ENCODE peak calls at places on chromosomes 7 and 10, in six cellular contexts. One of them, this sample, is unnamed.

GRCh38 chr10:85491652-85492051 is 874.9 kb downstream of the GRID1 start:
- DNase-seq in CD8-positive, alpha-beta memory T cell: no peak
- DNase-seq in mesendoderm: no peak
- DNase-seq in HT1080: no peak
- DNase-seq in esophagus squamous epithelium: no peak
- DNase-seq in Jurkat, Clone E6-1: no peak
- DNase-seq in this sample: no peak

GRCh38 chr7:27176962-27177794 is 3.1 kb upstream of the HOXA10 start:
- DNase-seq in CD8-positive, alpha-beta memory T cell: no peak
- DNase-seq in mesendoderm: no peak
- DNase-seq in HT1080: no peak
- DNase-seq in esophagus squamous epithelium: no peak
- DNase-seq in Jurkat, Clone E6-1: no peak
- DNase-seq in this sample: no peak

GRCh38 chr7:104123786-104124185 is 84.0 kb downstream of the ORC5 start:
- DNase-seq in CD8-positive, alpha-beta memory T cell: no peak
- DNase-seq in mesendoderm: no peak
- DNase-seq in HT1080: peak
- DNase-seq in esophagus squamous epithelium: no peak
- DNase-seq in Jurkat, Clone E6-1: no peak
- DNase-seq in this sample: no peak

GRCh38 chr7:154640266-154640865 is 362.6 kb downstream of the PAXIP1 start:
- DNase-seq in CD8-positive, alpha-beta memory T cell: no peak
- DNase-seq in mesendoderm: peak
- DNase-seq in HT1080: no peak
- DNase-seq in esophagus squamous epithelium: no peak
- DNase-seq in Jurkat, Clone E6-1: peak
- DNase-seq in this sample: peak

GRCh38 chr7:34168013-34168412 is 262.7 kb downstream of the BMPER start:
- DNase-seq in CD8-positive, alpha-beta memory T cell: no peak
- DNase-seq in mesendoderm: no peak
- DNase-seq in HT1080: peak
- DNase-seq in esophagus squamous epithelium: no peak
- DNase-seq in Jurkat, Clone E6-1: no peak
- DNase-seq in this sample: no peak

GRCh38 chr10:80471009-80471408 is 16.9 kb downstream of the TSPAN14 start:
- DNase-seq in CD8-positive, alpha-beta memory T cell: no peak
- DNase-seq in mesendoderm: no peak
- DNase-seq in HT1080: no peak
- DNase-seq in esophagus squamous epithelium: no peak
- DNase-seq in Jurkat, Clone E6-1: no peak
- DNase-seq in this sample: no peak

GRCh38 chr10:132132391-132132841 is 54.3 kb upstream of the DPYSL4 start:
- DNase-seq in CD8-positive, alpha-beta memory T cell: no peak
- DNase-seq in mesendoderm: no peak
- DNase-seq in HT1080: no peak
- DNase-seq in esophagus squamous epithelium: no peak
- DNase-seq in Jurkat, Clone E6-1: no peak
- DNase-seq in this sample: no peak

GRCh38 chr10:70169661-70170364 is 501 bp downstream of the SAR1A start:
- DNase-seq in CD8-positive, alpha-beta memory T cell: no peak
- DNase-seq in mesendoderm: peak
- DNase-seq in HT1080: no peak
- DNase-seq in esophagus squamous epithelium: no peak
- DNase-seq in Jurkat, Clone E6-1: no peak
- DNase-seq in this sample: no peak

GRCh38 chr7:87152112-87152896 is at the start of gene DMTF1:
- DNase-seq in CD8-positive, alpha-beta memory T cell: peak
- DNase-seq in mesendoderm: peak
- DNase-seq in HT1080: peak
- DNase-seq in esophagus squamous epithelium: peak
- DNase-seq in Jurkat, Clone E6-1: peak
- DNase-seq in this sample: peak

GRCh38 chr7:35504365-35504764 is 190.6 kb downstream of the HERPUD2 start:
- DNase-seq in CD8-positive, alpha-beta memory T cell: no peak
- DNase-seq in mesendoderm: no peak
- DNase-seq in HT1080: peak
- DNase-seq in esophagus squamous epithelium: no peak
- DNase-seq in Jurkat, Clone E6-1: no peak
- DNase-seq in this sample: no peak

GRCh38 chr10:101453791-101454718 is 100.1 kb downstream of the BTRC start:
- DNase-seq in CD8-positive, alpha-beta memory T cell: no peak
- DNase-seq in mesendoderm: no peak
- DNase-seq in HT1080: no peak
- DNase-seq in esophagus squamous epithelium: no peak
- DNase-seq in Jurkat, Clone E6-1: peak
- DNase-seq in this sample: no peak

GRCh38 chr7:147279951-147280350 is 1163.3 kb downstream of the CNTNAP2 start:
- DNase-seq in CD8-positive, alpha-beta memory T cell: no peak
- DNase-seq in mesendoderm: no peak
- DNase-seq in HT1080: no peak
- DNase-seq in esophagus squamous epithelium: no peak
- DNase-seq in Jurkat, Clone E6-1: no peak
- DNase-seq in this sample: no peak

GRCh38 chr7:29987083-29987482 is 2.5 kb downstream of the SCRN1 start:
- DNase-seq in CD8-positive, alpha-beta memory T cell: no peak
- DNase-seq in mesendoderm: no peak
- DNase-seq in HT1080: peak
- DNase-seq in esophagus squamous epithelium: no peak
- DNase-seq in Jurkat, Clone E6-1: no peak
- DNase-seq in this sample: no peak

GRCh38 chr10:86601956-86602592 is 52.3 kb upstream of the OPN4 start:
- DNase-seq in CD8-positive, alpha-beta memory T cell: no peak
- DNase-seq in mesendoderm: no peak
- DNase-seq in HT1080: no peak
- DNase-seq in esophagus squamous epithelium: no peak
- DNase-seq in Jurkat, Clone E6-1: no peak
- DNase-seq in this sample: no peak

GRCh38 chr7:27442446-27442845 is 199.8 kb downstream of the EVX1 start:
- DNase-seq in CD8-positive, alpha-beta memory T cell: no peak
- DNase-seq in mesendoderm: no peak
- DNase-seq in HT1080: peak
- DNase-seq in esophagus squamous epithelium: no peak
- DNase-seq in Jurkat, Clone E6-1: no peak
- DNase-seq in this sample: no peak

GRCh38 chr7:30975257-30975899 is 11.6 kb downstream of the GHRHR start:
- DNase-seq in CD8-positive, alpha-beta memory T cell: no peak
- DNase-seq in mesendoderm: no peak
- DNase-seq in HT1080: no peak
- DNase-seq in esophagus squamous epithelium: no peak
- DNase-seq in Jurkat, Clone E6-1: no peak
- DNase-seq in this sample: peak

GRCh38 chr7:271266-272107 is 18.5 kb upstream of the FOXL3 start:
- DNase-seq in CD8-positive, alpha-beta memory T cell: no peak
- DNase-seq in mesendoderm: no peak
- DNase-seq in HT1080: no peak
- DNase-seq in esophagus squamous epithelium: no peak
- DNase-seq in Jurkat, Clone E6-1: no peak
- DNase-seq in this sample: no peak

GRCh38 chr7:80429186-80429585 is 82.7 kb downstream of the GNAT3 start:
- DNase-seq in CD8-positive, alpha-beta memory T cell: no peak
- DNase-seq in mesendoderm: no peak
- DNase-seq in HT1080: no peak
- DNase-seq in esophagus squamous epithelium: no peak
- DNase-seq in Jurkat, Clone E6-1: no peak
- DNase-seq in this sample: no peak

GRCh38 chr10:101367569-101368453 is 13.8 kb downstream of the BTRC start:
- DNase-seq in CD8-positive, alpha-beta memory T cell: no peak
- DNase-seq in mesendoderm: no peak
- DNase-seq in HT1080: peak
- DNase-seq in esophagus squamous epithelium: no peak
- DNase-seq in Jurkat, Clone E6-1: no peak
- DNase-seq in this sample: no peak

GRCh38 chr7:116561697-116562483 is 37.1 kb downstream of the CAV1 start:
- DNase-seq in CD8-positive, alpha-beta memory T cell: no peak
- DNase-seq in mesendoderm: no peak
- DNase-seq in HT1080: no peak
- DNase-seq in esophagus squamous epithelium: no peak
- DNase-seq in Jurkat, Clone E6-1: no peak
- DNase-seq in this sample: no peak

GRCh38 chr10:79146611-79147130 is 77.9 kb downstream of the ZMIZ1 start:
- DNase-seq in CD8-positive, alpha-beta memory T cell: no peak
- DNase-seq in mesendoderm: no peak
- DNase-seq in HT1080: no peak
- DNase-seq in esophagus squamous epithelium: no peak
- DNase-seq in Jurkat, Clone E6-1: no peak
- DNase-seq in this sample: no peak

GRCh38 chr10:56269181-56269580 is 91.9 kb downstream of the ZWINT start:
- DNase-seq in CD8-positive, alpha-beta memory T cell: no peak
- DNase-seq in mesendoderm: no peak
- DNase-seq in HT1080: peak
- DNase-seq in esophagus squamous epithelium: no peak
- DNase-seq in Jurkat, Clone E6-1: no peak
- DNase-seq in this sample: no peak

GRCh38 chr10:132521466-132522102 is 16.0 kb upstream of the INPP5A start:
- DNase-seq in CD8-positive, alpha-beta memory T cell: no peak
- DNase-seq in mesendoderm: no peak
- DNase-seq in HT1080: no peak
- DNase-seq in esophagus squamous epithelium: no peak
- DNase-seq in Jurkat, Clone E6-1: no peak
- DNase-seq in this sample: peak

GRCh38 chr10:75922435-75922834 is 491.0 kb downstream of the LRMDA start:
- DNase-seq in CD8-positive, alpha-beta memory T cell: no peak
- DNase-seq in mesendoderm: no peak
- DNase-seq in HT1080: no peak
- DNase-seq in esophagus squamous epithelium: no peak
- DNase-seq in Jurkat, Clone E6-1: no peak
- DNase-seq in this sample: peak

GRCh38 chr10:44908936-44909335 is 2.2 kb upstream of the TMEM72 start:
- DNase-seq in CD8-positive, alpha-beta memory T cell: no peak
- DNase-seq in mesendoderm: no peak
- DNase-seq in HT1080: no peak
- DNase-seq in esophagus squamous epithelium: no peak
- DNase-seq in Jurkat, Clone E6-1: no peak
- DNase-seq in this sample: no peak

GRCh38 chr10:62005687-62006086 is 104.2 kb downstream of the ARID5B start:
- DNase-seq in CD8-positive, alpha-beta memory T cell: no peak
- DNase-seq in mesendoderm: no peak
- DNase-seq in HT1080: no peak
- DNase-seq in esophagus squamous epithelium: no peak
- DNase-seq in Jurkat, Clone E6-1: no peak
- DNase-seq in this sample: no peak